ENCODE peak calls at places on chromosomes 5 and 9, in six cellular contexts. N, G, S, L, U and J are unnamed samples.

GRCh38 chr9:120942186-120943001 is 15.8 kb upstream of the TRAF1 start:
- DNase-seq in N (no peak), G (no peak), S (peak), L (no peak), U (no peak), J (no peak)

GRCh38 chr9:126513159-126514036 is 100.3 kb upstream of the LMX1B start:
- DNase-seq in N (no peak), G (no peak), S (no peak), L (no peak), U (no peak), J (no peak)

GRCh38 chr9:114364123-114364522 is 23.7 kb downstream of the AKNA start:
- DNase-seq in N (no peak), G (no peak), S (no peak), L (no peak), U (no peak), J (no peak)

GRCh38 chr5:117242028-117242427 is 667.4 kb upstream of the SEMA6A start:
- DNase-seq in N (no peak), G (no peak), S (no peak), L (no peak), U (no peak), J (no peak)

GRCh38 chr5:172076783-172077244 is 70.4 kb upstream of the FBXW11 start:
- DNase-seq in N (no peak), G (no peak), S (peak), L (no peak), U (no peak), J (no peak)

GRCh38 chr5:40578501-40579451 is 100.9 kb upstream of the PTGER4 start:
- DNase-seq in N (no peak), G (no peak), S (no peak), L (no peak), U (no peak), J (no peak)

GRCh38 chr5:128154943-128155342 is 71.4 kb downstream of the SLC12A2 start:
- DNase-seq in N (no peak), G (no peak), S (no peak), L (no peak), U (no peak), J (no peak)

GRCh38 chr9:137314561-137315560 is 12.8 kb upstream of the NRARP start:
- DNase-seq in N (peak), G (no peak), S (peak), L (no peak), U (no peak), J (no peak)

GRCh38 chr9:104882574-104882973 is 45.4 kb downstream of the ABCA1 start:
- DNase-seq in N (no peak), G (no peak), S (no peak), L (no peak), U (no peak), J (no peak)

GRCh38 chr9:15132107-15132506 is 174.9 kb downstream of the TTC39B start:
- DNase-seq in N (no peak), G (no peak), S (no peak), L (no peak), U (peak), J (no peak)

GRCh38 chr5:168301593-168302388 is 10.3 kb downstream of the WWC1 start:
- DNase-seq in N (no peak), G (no peak), S (no peak), L (no peak), U (peak), J (no peak)

GRCh38 chr5:174221454-174221853 is 175.9 kb downstream of the NSG2 start:
- DNase-seq in N (no peak), G (no peak), S (no peak), L (no peak), U (no peak), J (no peak)

GRCh38 chr5:104186100-104186499 is 623.5 kb upstream of the NUDT12 start:
- DNase-seq in N (no peak), G (no peak), S (peak), L (no peak), U (no peak), J (no peak)